ENCODE peak calls at places on chromosomes 11 and 22, in seven cellular contexts. One of them, this sample, is unnamed.

GRCh38 chr11:79045018-79045787 is 395.6 kb downstream of the TENM4 start:
- DNase-seq in GM10248: no peak
- DNase-seq in PC-3: no peak
- DNase-seq in GM13976: no peak
- DNase-seq in breast epithelium: no peak
- DNase-seq in B cell: no peak
- DNase-seq in right atrium auricular region: no peak
- DNase-seq in this sample: no peak

GRCh38 chr11:67389477-67389876 is 2.3 kb upstream of the RAD9A start:
- DNase-seq in right atrium auricular region: no peak
- DNase-seq in breast epithelium: no peak
- DNase-seq in GM13976: peak
- DNase-seq in PC-3: peak
- DNase-seq in B cell: peak
- DNase-seq in GM10248: no peak
- DNase-seq in this sample: peak

GRCh38 chr11:14669958-14670357 is 26.4 kb downstream of the PDE3B start:
- DNase-seq in right atrium auricular region: no peak
- DNase-seq in PC-3: no peak
- DNase-seq in B cell: no peak
- DNase-seq in GM13976: no peak
- DNase-seq in GM10248: no peak
- DNase-seq in breast epithelium: no peak
- DNase-seq in this sample: no peak

GRCh38 chr11:1744137-1744878 is 6.1 kb downstream of the IFITM10 start:
- DNase-seq in GM13976: no peak
- DNase-seq in right atrium auricular region: no peak
- DNase-seq in breast epithelium: peak
- DNase-seq in B cell: no peak
- DNase-seq in GM10248: no peak
- DNase-seq in PC-3: no peak
- DNase-seq in this sample: no peak

GRCh38 chr11:1481483-1481825 is 5.1 kb downstream of the MOB2 start:
- DNase-seq in breast epithelium: no peak
- DNase-seq in GM13976: no peak
- DNase-seq in GM10248: no peak
- DNase-seq in B cell: no peak
- DNase-seq in right atrium auricular region: no peak
- DNase-seq in PC-3: no peak
- DNase-seq in this sample: no peak

GRCh38 chr22:28442264-28442950 is 237.2 kb downstream of the TTC28 start:
- DNase-seq in B cell: peak
- DNase-seq in PC-3: no peak
- DNase-seq in right atrium auricular region: peak
- DNase-seq in GM10248: peak
- DNase-seq in GM13976: peak
- DNase-seq in breast epithelium: peak
- DNase-seq in this sample: peak

GRCh38 chr11:69625476-69625875 is 15.5 kb upstream of the CCND1 start:
- DNase-seq in right atrium auricular region: no peak
- DNase-seq in PC-3: no peak
- DNase-seq in B cell: no peak
- DNase-seq in GM10248: no peak
- DNase-seq in GM13976: no peak
- DNase-seq in breast epithelium: no peak
- DNase-seq in this sample: no peak

GRCh38 chr22:30781271-30781875 is 86.7 kb downstream of the OSBP2 start:
- DNase-seq in right atrium auricular region: no peak
- DNase-seq in GM13976: no peak
- DNase-seq in B cell: no peak
- DNase-seq in breast epithelium: no peak
- DNase-seq in GM10248: no peak
- DNase-seq in PC-3: peak
- DNase-seq in this sample: no peak

GRCh38 chr22:42805016-42805997 is 51.8 kb downstream of the ARFGAP3 start:
- DNase-seq in GM10248: no peak
- DNase-seq in breast epithelium: peak
- DNase-seq in B cell: no peak
- DNase-seq in PC-3: no peak
- DNase-seq in right atrium auricular region: peak
- DNase-seq in GM13976: no peak
- DNase-seq in this sample: no peak

GRCh38 chr22:50267591-50268390 is 2.4 kb downstream of the MAPK11 start:
- DNase-seq in GM13976: peak
- DNase-seq in breast epithelium: peak
- DNase-seq in right atrium auricular region: no peak
- DNase-seq in B cell: peak
- DNase-seq in PC-3: no peak
- DNase-seq in GM10248: peak
- DNase-seq in this sample: peak

GRCh38 chr22:36536717-36537116 is 7.8 kb upstream of the EIF3D start:
- DNase-seq in B cell: no peak
- DNase-seq in GM13976: no peak
- DNase-seq in PC-3: no peak
- DNase-seq in GM10248: no peak
- DNase-seq in breast epithelium: no peak
- DNase-seq in right atrium auricular region: no peak
- DNase-seq in this sample: no peak

GRCh38 chr11:107598225-107599139 is 7.5 kb downstream of the ELMOD1 start:
- DNase-seq in right atrium auricular region: no peak
- DNase-seq in GM10248: peak
- DNase-seq in B cell: no peak
- DNase-seq in breast epithelium: no peak
- DNase-seq in GM13976: no peak
- DNase-seq in PC-3: peak
- DNase-seq in this sample: no peak

GRCh38 chr11:8768625-8769333 is 86.2 kb downstream of the RPL27A start:
- DNase-seq in B cell: no peak
- DNase-seq in breast epithelium: no peak
- DNase-seq in GM13976: no peak
- DNase-seq in PC-3: peak
- DNase-seq in GM10248: no peak
- DNase-seq in right atrium auricular region: no peak
- DNase-seq in this sample: no peak

GRCh38 chr11:69703711-69704507 is at the start of gene FGF19:
- DNase-seq in breast epithelium: no peak
- DNase-seq in B cell: no peak
- DNase-seq in PC-3: peak
- DNase-seq in right atrium auricular region: no peak
- DNase-seq in GM10248: no peak
- DNase-seq in GM13976: no peak
- DNase-seq in this sample: peak

GRCh38 chr11:133038850-133039249 is 493.5 kb downstream of the OPCML start:
- DNase-seq in GM10248: no peak
- DNase-seq in breast epithelium: no peak
- DNase-seq in right atrium auricular region: no peak
- DNase-seq in GM13976: no peak
- DNase-seq in B cell: no peak
- DNase-seq in PC-3: no peak
- DNase-seq in this sample: no peak

GRCh38 chr11:62337682-62338181 is 484 bp downstream of the ASRGL1 start:
- DNase-seq in breast epithelium: no peak
- DNase-seq in GM13976: peak
- DNase-seq in B cell: peak
- DNase-seq in PC-3: peak
- DNase-seq in right atrium auricular region: no peak
- DNase-seq in GM10248: no peak
- DNase-seq in this sample: no peak

GRCh38 chr11:92048415-92048814 is 176.2 kb upstream of the FAT3 start:
- DNase-seq in B cell: no peak
- DNase-seq in breast epithelium: no peak
- DNase-seq in GM10248: no peak
- DNase-seq in PC-3: no peak
- DNase-seq in GM13976: no peak
- DNase-seq in right atrium auricular region: no peak
- DNase-seq in this sample: no peak

GRCh38 chr11:66957971-66958231 is 282 bp downstream of the PC start:
- DNase-seq in right atrium auricular region: no peak
- DNase-seq in B cell: no peak
- DNase-seq in GM13976: peak
- DNase-seq in GM10248: no peak
- DNase-seq in breast epithelium: no peak
- DNase-seq in PC-3: no peak
- DNase-seq in this sample: peak

GRCh38 chr11:126059238-126059761 is 3.4 kb downstream of the CDON start:
- DNase-seq in right atrium auricular region: no peak
- DNase-seq in breast epithelium: no peak
- DNase-seq in GM10248: no peak
- DNase-seq in PC-3: no peak
- DNase-seq in B cell: no peak
- DNase-seq in GM13976: no peak
- DNase-seq in this sample: no peak

GRCh38 chr11:128824199-128825049 is 42.7 kb downstream of the KCNJ1 start:
- DNase-seq in B cell: no peak
- DNase-seq in GM13976: no peak
- DNase-seq in right atrium auricular region: no peak
- DNase-seq in GM10248: no peak
- DNase-seq in breast epithelium: no peak
- DNase-seq in PC-3: no peak
- DNase-seq in this sample: no peak

GRCh38 chr22:39344046-39344390 is 5.8 kb upstream of the SYNGR1 start:
- DNase-seq in GM10248: no peak
- DNase-seq in B cell: no peak
- DNase-seq in breast epithelium: no peak
- DNase-seq in right atrium auricular region: no peak
- DNase-seq in GM13976: no peak
- DNase-seq in PC-3: no peak
- DNase-seq in this sample: no peak

GRCh38 chr11:44998051-44998450 is 47.4 kb upstream of the TP53I11 start:
- DNase-seq in PC-3: no peak
- DNase-seq in GM13976: no peak
- DNase-seq in right atrium auricular region: peak
- DNase-seq in breast epithelium: no peak
- DNase-seq in B cell: no peak
- DNase-seq in GM10248: no peak
- DNase-seq in this sample: no peak

GRCh38 chr11:97751405-97751804 is 1269.3 kb upstream of the CNTN5 start:
- DNase-seq in breast epithelium: no peak
- DNase-seq in right atrium auricular region: no peak
- DNase-seq in GM10248: no peak
- DNase-seq in B cell: no peak
- DNase-seq in GM13976: no peak
- DNase-seq in PC-3: no peak
- DNase-seq in this sample: no peak

GRCh38 chr11:131800452-131800851 is 430.0 kb downstream of the NTM start:
- DNase-seq in right atrium auricular region: no peak
- DNase-seq in GM13976: no peak
- DNase-seq in breast epithelium: no peak
- DNase-seq in GM10248: no peak
- DNase-seq in B cell: no peak
- DNase-seq in PC-3: no peak
- DNase-seq in this sample: no peak

GRCh38 chr22:39463931-39464390 is 7.1 kb downstream of the MGAT3 start:
- DNase-seq in B cell: no peak
- DNase-seq in GM10248: no peak
- DNase-seq in GM13976: no peak
- DNase-seq in breast epithelium: no peak
- DNase-seq in right atrium auricular region: peak
- DNase-seq in PC-3: no peak
- DNase-seq in this sample: no peak

GRCh38 chr22:50678651-50679521 is 6.3 kb downstream of the SHANK3 start:
- DNase-seq in breast epithelium: no peak
- DNase-seq in GM13976: no peak
- DNase-seq in GM10248: no peak
- DNase-seq in PC-3: no peak
- DNase-seq in B cell: no peak
- DNase-seq in right atrium auricular region: peak
- DNase-seq in this sample: no peak

GRCh38 chr11:60899021-60899936 is 7.1 kb downstream of the PRPF19 start:
- DNase-seq in right atrium auricular region: no peak
- DNase-seq in breast epithelium: no peak
- DNase-seq in B cell: peak
- DNase-seq in PC-3: peak
- DNase-seq in GM13976: peak
- DNase-seq in GM10248: peak
- DNase-seq in this sample: peak

DNA sequence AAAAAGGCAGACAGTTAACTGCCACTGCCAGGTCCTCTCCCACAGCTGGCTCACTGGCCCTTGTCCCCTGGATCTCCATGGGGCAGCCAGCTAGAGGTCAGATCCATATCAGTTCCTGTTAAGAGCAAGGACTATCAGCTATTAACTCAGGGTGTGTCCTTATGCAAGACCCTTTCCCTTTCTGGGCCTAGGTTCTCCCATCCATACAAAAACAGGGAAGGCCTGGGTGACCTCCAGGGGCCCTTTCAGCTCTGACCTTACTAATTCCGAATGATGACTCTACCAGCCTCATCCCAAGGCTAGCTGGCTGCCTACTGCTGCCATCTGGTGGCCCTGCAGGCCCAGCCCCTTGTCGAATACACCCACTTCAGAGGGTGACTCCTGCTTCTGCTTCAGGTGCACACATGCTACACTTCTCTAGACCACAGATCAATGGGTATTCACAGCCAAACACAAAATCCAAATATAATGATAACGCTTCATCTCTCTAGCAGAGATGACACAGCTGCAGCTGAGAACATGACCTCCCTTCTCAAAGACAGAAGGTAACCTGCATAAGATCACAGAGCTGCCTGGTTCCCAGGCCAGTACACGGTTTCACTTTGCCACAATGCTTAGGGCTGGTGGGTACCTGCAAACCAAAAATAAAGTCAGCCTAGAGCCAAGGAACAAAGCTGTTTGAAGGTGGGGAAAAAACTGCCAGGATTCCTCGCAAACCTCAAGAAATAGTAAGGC is 34.1 kb downstream of the SERGEF start:
- DNase-seq in GM13976: peak
- DNase-seq in PC-3: peak
- DNase-seq in B cell: peak
- DNase-seq in breast epithelium: no peak
- DNase-seq in GM10248: peak
- DNase-seq in right atrium auricular region: no peak
- DNase-seq in this sample: peak
- TF ChIP-seq CTCF in GM13976: peak
- TF ChIP-seq CTCF in PC-3: peak
- TF ChIP-seq CTCF in B cell: no peak
- TF ChIP-seq CTCF in breast epithelium: peak
- TF ChIP-seq CTCF in GM10248: peak
- TF ChIP-seq CTCF in right atrium auricular region: peak
- TF ChIP-seq CTCF in this sample: peak

GRCh38 chr22:24707477-24707816 is 67.1 kb downstream of the PIWIL3 start:
- DNase-seq in right atrium auricular region: no peak
- DNase-seq in GM13976: no peak
- DNase-seq in B cell: no peak
- DNase-seq in breast epithelium: no peak
- DNase-seq in GM10248: no peak
- DNase-seq in PC-3: no peak
- DNase-seq in this sample: no peak
- TF ChIP-seq CTCF in right atrium auricular region: peak
- TF ChIP-seq CTCF in GM13976: no peak
- TF ChIP-seq CTCF in B cell: no peak
- TF ChIP-seq CTCF in breast epithelium: no peak
- TF ChIP-seq CTCF in GM10248: no peak
- TF ChIP-seq CTCF in PC-3: no peak
- TF ChIP-seq CTCF in this sample: no peak

GRCh38 chr22:32444068-32444467 is 20.2 kb downstream of the BPIFC start:
- DNase-seq in breast epithelium: no peak
- DNase-seq in B cell: peak
- DNase-seq in PC-3: peak
- DNase-seq in GM10248: peak
- DNase-seq in right atrium auricular region: no peak
- DNase-seq in GM13976: peak
- DNase-seq in this sample: peak
- TF ChIP-seq CTCF in breast epithelium: no peak
- TF ChIP-seq CTCF in B cell: no peak
- TF ChIP-seq CTCF in PC-3: peak
- TF ChIP-seq CTCF in GM10248: no peak
- TF ChIP-seq CTCF in right atrium auricular region: no peak
- TF ChIP-seq CTCF in GM13976: peak
- TF ChIP-seq CTCF in this sample: peak

GRCh38 chr11:65027213-65028067 is at the start of gene SNX15:
- DNase-seq in breast epithelium: peak
- DNase-seq in B cell: peak
- DNase-seq in GM10248: peak
- DNase-seq in PC-3: peak
- DNase-seq in GM13976: peak
- DNase-seq in right atrium auricular region: peak
- DNase-seq in this sample: peak
- TF ChIP-seq CTCF in breast epithelium: peak
- TF ChIP-seq CTCF in B cell: peak
- TF ChIP-seq CTCF in GM10248: peak
- TF ChIP-seq CTCF in PC-3: peak
- TF ChIP-seq CTCF in GM13976: peak
- TF ChIP-seq CTCF in right atrium auricular region: peak
- TF ChIP-seq CTCF in this sample: peak